ENCODE peak calls at places on chromosomes 11 and 22, in eight cellular contexts. Z is ascending aorta, W is kidney, K is IMR-90, L is pancreas, H is A549, D is ovary, P is hepatocyte. O is an unnamed sample. For H3K4me1, the result is how much of the 10 kb centered on the place peaks cover.

GRCh38 chr11:2832718-2833020 is 52.9 kb downstream of the CDKN1C start:
- DNase-seq in Z (no peak), W (peak), K (no peak), L (no peak), H (no peak), D (no peak), P (no peak), O (no peak)

GRCh38 chr11:30706276-30706675 is 120.1 kb upstream of the MPPED2 start:
- DNase-seq in Z (no peak), W (no peak), K (no peak), L (no peak), H (no peak), D (no peak), P (no peak), O (no peak)

GRCh38 chr22:19756288-19757128 is 4.1 kb upstream of the TBX1 start:
- DNase-seq in Z (no peak), W (no peak), K (no peak), L (peak), H (peak), D (no peak), P (peak), O (no peak)

GRCh38 chr11:111205622-111206385 is 39.7 kb upstream of the POU2AF2 start:
- DNase-seq in Z (no peak), W (no peak), K (no peak), L (no peak), H (no peak), D (no peak), P (no peak), O (no peak)

GRCh38 chr11:70802185-70802584 is 403.9 kb downstream of the CTTN start:
- DNase-seq in Z (no peak), W (no peak), K (no peak), L (no peak), H (no peak), D (no peak), P (no peak), O (no peak)

GRCh38 chr22:30262917-30263741 is 3.5 kb downstream of the OSM start:
- DNase-seq in Z (peak), W (peak), K (peak), L (peak), H (peak), D (peak), P (peak), O (peak)

GRCh38 chr11:100964400-100964799 is 165.2 kb downstream of the PGR start:
- DNase-seq in Z (no peak), W (no peak), K (peak), L (no peak), H (no peak), D (no peak), P (no peak), O (no peak)

GRCh38 chr11:123122341-123122740 is 60.4 kb upstream of the HSPA8 start:
- DNase-seq in Z (peak), W (no peak), K (peak), L (no peak), H (peak), D (peak), P (peak), O (no peak)

GRCh38 chr22:36858156-36858555 is 2.6 kb upstream of the NCF4 start:
- DNase-seq in Z (no peak), W (no peak), K (no peak), L (no peak), H (no peak), D (no peak), P (no peak), O (no peak)
- H3K27ac ChIP-seq in Z (no peak), W (no peak), K (no peak), L (no peak), H (no peak), D (no peak), P (no peak), O (no peak)

DNA sequence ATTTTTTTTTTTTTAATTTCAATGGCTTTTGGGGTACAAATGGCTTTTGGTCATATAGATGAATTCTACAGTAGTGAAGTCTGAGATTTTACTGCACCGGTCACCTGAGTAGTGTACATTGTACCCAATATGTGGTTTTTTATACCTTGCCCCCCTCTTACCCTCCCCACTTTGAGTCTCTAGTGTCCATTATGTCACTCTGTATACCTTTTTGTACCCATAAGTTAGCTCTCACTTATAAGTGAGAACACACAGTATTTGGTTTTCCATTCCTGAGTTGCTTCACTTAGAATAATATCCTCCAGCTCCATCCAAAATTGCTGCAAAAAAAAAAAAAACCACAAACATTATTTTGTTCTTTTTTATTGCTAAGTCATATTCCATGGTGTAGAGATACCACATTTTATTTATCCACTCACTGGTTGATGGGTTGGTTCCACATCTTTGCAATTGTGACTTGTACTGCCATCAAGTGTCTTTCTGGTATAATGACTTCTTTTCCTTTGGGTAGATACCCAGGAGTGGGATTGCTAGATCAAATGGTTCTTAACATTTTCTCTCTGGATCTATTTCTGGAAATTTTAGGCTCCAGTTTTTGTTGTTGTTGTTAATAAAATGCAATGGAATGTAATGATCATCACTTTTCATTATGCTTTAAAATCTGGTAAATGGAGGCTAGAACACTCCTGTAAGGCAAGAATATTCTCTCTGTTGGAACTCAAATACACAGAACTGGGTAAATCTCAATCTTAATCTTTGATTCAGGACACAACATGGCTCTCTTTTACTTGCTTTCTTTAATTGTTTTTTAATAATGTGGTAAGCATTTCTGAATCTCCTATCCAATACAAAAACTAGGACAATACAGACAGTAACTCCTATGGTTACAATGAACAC is 10.3 kb downstream of the NEAT1 start:
- DNase-seq in Z (no peak), W (no peak), K (peak), L (no peak), H (peak), D (no peak), P (no peak), O (no peak)
- TF ChIP-seq CTCF in Z (no peak), W (no peak), K (peak), L (peak), H (peak), D (peak), P (peak), O (peak)

GRCh38 chr11:83175815-83176214 is 17.7 kb upstream of the ANKRD42 start:
- DNase-seq in Z (no peak), W (no peak), K (no peak), L (no peak), H (no peak), D (no peak), P (peak), O (no peak)

GRCh38 chr11:83174008-83174407 is 17.1 kb downstream of the PCF11 start:
- DNase-seq in Z (no peak), W (no peak), K (no peak), L (no peak), H (no peak), D (no peak), P (no peak), O (no peak)

GRCh38 chr11:83168756-83169155 is 11.8 kb downstream of the PCF11 start:
- DNase-seq in Z (no peak), W (no peak), K (no peak), L (no peak), H (no peak), D (no peak), P (no peak), O (no peak)

GRCh38 chr11:83172551-83172950 is 15.6 kb downstream of the PCF11 start:
- DNase-seq in Z (no peak), W (no peak), K (no peak), L (no peak), H (no peak), D (no peak), P (no peak), O (no peak)
- H3K4me1 ChIP-seq in Z (under half), W (under half), K (under half), L (under half), H (under half), D (under half), P (under half), O (half or more)

GRCh38 chr11:15816270-15816871 is 540.0 kb downstream of the SOX6 start:
- DNase-seq in Z (peak), W (no peak), K (peak), L (no peak), H (no peak), D (peak), P (peak), O (no peak)
- H3K27ac ChIP-seq in Z (peak), W (no peak), K (peak), L (peak), H (no peak), D (no peak), P (no peak), O (peak)

DNA sequence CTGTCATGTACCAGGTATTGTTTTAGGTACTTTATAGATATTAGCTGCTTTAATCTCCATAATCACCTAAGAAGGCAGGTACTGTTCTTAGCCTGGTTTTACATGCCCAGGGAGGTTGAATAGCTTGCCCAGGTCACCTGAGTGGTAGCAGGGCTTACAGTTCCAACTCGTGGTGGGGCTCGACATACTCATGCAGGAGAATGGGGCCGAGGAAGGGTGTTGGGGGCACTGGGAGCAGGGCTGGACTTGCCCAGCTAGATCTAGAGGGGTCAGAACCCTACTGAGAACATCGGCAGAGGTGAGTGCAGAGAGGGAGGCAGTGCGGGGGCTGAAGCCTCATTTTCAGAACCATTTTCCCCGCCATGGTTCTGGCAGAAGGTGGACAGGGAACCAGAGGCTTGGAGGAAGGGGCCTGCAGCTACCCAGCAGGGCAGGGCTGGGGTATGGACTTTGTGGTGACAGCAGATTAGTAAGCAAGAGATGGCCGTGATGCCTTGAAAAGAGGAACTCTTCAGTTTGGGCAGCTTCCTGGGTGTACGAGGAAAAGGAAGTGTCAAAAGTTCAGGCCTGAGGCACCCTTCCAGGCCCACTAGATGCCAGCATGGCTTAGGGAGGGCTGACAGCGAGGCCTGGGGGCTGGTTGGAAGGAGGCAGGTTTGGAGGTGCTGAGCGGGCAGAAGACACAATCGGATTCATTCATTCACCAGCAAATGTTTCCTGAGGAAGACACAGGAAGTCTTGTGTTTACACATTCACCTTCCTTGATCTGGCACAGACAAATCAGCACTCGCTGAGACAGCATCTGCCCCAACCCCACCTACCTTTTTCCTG is 54.7 kb upstream of the LYVE1 start:
- DNase-seq in Z (peak), W (no peak), K (no peak), L (no peak), H (no peak), D (no peak), P (no peak), O (no peak)
- TF ChIP-seq CTCF in Z (no peak), W (no peak), K (no peak), L (no peak), H (no peak), D (no peak), P (no peak), O (no peak)

GRCh38 chr11:76269247-76269646 is 62.9 kb upstream of the WNT11 start:
- DNase-seq in Z (peak), W (no peak), K (no peak), L (no peak), H (no peak), D (no peak), P (peak), O (peak)
- H3K4me1 ChIP-seq in Z (under half), W (under half), K (under half), L (under half), H (under half), D (under half), P (under half), O (under half)

GRCh38 chr11:45766469-45766868 is 38.5 kb upstream of the SLC35C1 start:
- DNase-seq in Z (no peak), W (no peak), K (no peak), L (no peak), H (no peak), D (no peak), P (no peak), O (no peak)

GRCh38 chr11:45769960-45770359 is 35.0 kb upstream of the SLC35C1 start:
- DNase-seq in Z (no peak), W (no peak), K (no peak), L (no peak), H (no peak), D (no peak), P (no peak), O (no peak)

GRCh38 chr11:45765107-45765668 is 39.8 kb upstream of the SLC35C1 start:
- DNase-seq in Z (no peak), W (no peak), K (no peak), L (no peak), H (no peak), D (no peak), P (no peak), O (no peak)

GRCh38 chr11:45768486-45768885 is 36.5 kb upstream of the SLC35C1 start:
- DNase-seq in Z (no peak), W (no peak), K (no peak), L (no peak), H (no peak), D (no peak), P (no peak), O (no peak)

DNA sequence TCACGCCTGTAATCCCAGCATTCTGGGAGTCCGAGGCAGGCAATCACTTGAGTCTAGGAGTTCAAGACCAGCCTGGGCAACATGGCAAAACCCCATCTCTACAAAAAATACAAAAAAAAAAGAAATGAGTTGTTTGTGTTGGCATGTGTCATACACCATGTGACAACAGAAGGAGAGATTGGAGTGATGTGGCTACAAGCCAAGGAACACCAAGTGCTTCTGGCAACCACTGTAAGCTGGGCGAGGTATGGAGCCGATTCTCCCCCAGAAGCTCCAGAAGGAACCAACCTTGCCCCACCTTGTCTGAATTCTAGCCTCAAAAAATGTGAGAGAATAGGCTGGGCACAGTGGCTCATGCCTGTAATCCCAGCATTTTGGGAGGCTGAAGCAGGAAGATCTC is 39.1 kb upstream of the SLC35C1 start:
- DNase-seq in Z (no peak), W (no peak), K (no peak), L (no peak), H (no peak), D (no peak), P (no peak), O (no peak)
- H3K27ac ChIP-seq in Z (no peak), W (no peak), K (no peak), L (no peak), H (no peak), D (no peak), P (no peak), O (no peak)

O was measured in psoas muscle.